ENCODE peak calls at places on chromosomes 12 and 14, in nine cellular contexts. E, G, F, N, D, K, P, U and Z are unnamed samples.

GRCh38 chr12:20289512-20289911 is 78.8 kb upstream of the PDE3A start:
- DNase-seq in U (no peak), P (no peak), E (no peak), D (no peak), N (no peak), K (no peak), F (no peak), G (no peak), Z (no peak)

GRCh38 chr12:7072024-7072423 is 11.5 kb downstream of the C1S start:
- DNase-seq in N (no peak), G (no peak), E (no peak), D (no peak), F (no peak), K (no peak), P (no peak), U (no peak), Z (no peak)

GRCh38 chr12:14982562-14982961 is 9.7 kb downstream of the PDE6H start:
- DNase-seq in F (no peak), K (no peak), D (no peak), N (no peak), G (no peak), E (no peak), U (no peak), P (no peak), Z (no peak)

GRCh38 chr12:109706747-109707469 is 6.7 kb upstream of the FAM222A start:
- DNase-seq in D (no peak), E (no peak), U (no peak), K (no peak), N (peak; percentile 51), G (peak; percentile 68), F (no peak), P (no peak), Z (no peak)

GRCh38 chr12:86290615-86291014 is 34.4 kb upstream of the MGAT4C start:
- DNase-seq in G (no peak), N (no peak), P (peak; percentile 15), E (no peak), U (no peak), K (no peak), D (no peak), F (no peak), Z (no peak)

GRCh38 chr12:107238276-107238675 is 144.9 kb upstream of the CRY1 start:
- DNase-seq in N (no peak), G (no peak), P (peak; percentile 23), E (no peak), F (no peak), K (no peak), D (no peak), U (no peak), Z (peak; percentile 33)

GRCh38 chr12:93937812-93938211 is 210.6 kb upstream of the PLXNC1 start:
- DNase-seq in P (no peak), U (no peak), K (no peak), N (no peak), F (no peak), G (no peak), D (no peak), E (no peak), Z (no peak)

GRCh38 chr12:67096533-67097318 is 172.4 kb upstream of the CAND1 start:
- DNase-seq in E (no peak), N (no peak), D (peak; percentile 3), U (no peak), K (no peak), P (peak; percentile 17), G (no peak), F (no peak), Z (no peak)

GRCh38 chr12:65668981-65669695 is 155.1 kb upstream of the HMGA2 start:
- DNase-seq in P (peak; percentile 42), G (no peak), K (no peak), E (no peak), D (no peak), N (no peak), U (no peak), F (no peak), Z (peak; percentile 47)

GRCh38 chr12:46217686-46218508 is 50.9 kb downstream of the SLC38A1 start:
- DNase-seq in E (no peak), P (no peak), F (no peak), K (peak; percentile 73), N (no peak), U (no peak), G (no peak), D (no peak), Z (no peak)

GRCh38 chr12:52358575-52359350 is 8.5 kb downstream of the KRT85 start:
- DNase-seq in U (peak; percentile 84), F (peak; percentile 82), E (no peak), N (no peak), K (peak; percentile 38), G (no peak), D (no peak), P (no peak), Z (no peak)

GRCh38 chr14:95196268-95196667 is 38.9 kb upstream of the DICER1 start:
- DNase-seq in U (peak; percentile 46), K (peak; percentile 14), F (peak; percentile 68), E (no peak), G (no peak), P (no peak), N (no peak), D (no peak), Z (no peak)

GRCh38 chr14:37150414-37150813 is 22.0 kb downstream of the SLC25A21 start:
- DNase-seq in K (no peak), P (peak; percentile 65), D (no peak), F (peak; percentile 25), N (peak; percentile 56), E (no peak), G (peak; percentile 65), U (no peak), Z (peak; percentile 49)

GRCh38 chr12:65670775-65671174 is 153.5 kb upstream of the HMGA2 start:
- DNase-seq in E (no peak), N (no peak), P (peak; percentile 48), D (no peak), F (no peak), U (no peak), G (no peak), K (no peak), Z (peak; percentile 73)

GRCh38 chr14:23641915-23642588 is 5.9 kb downstream of the DHRS2 start:
- DNase-seq in K (no peak), N (no peak), G (no peak), D (no peak), F (no peak), P (no peak), E (no peak), U (no peak), Z (no peak)

GRCh38 chr12:122875590-122876220 is 20.2 kb downstream of the VPS37B start:
- DNase-seq in G (no peak), N (no peak), K (peak; percentile 50), P (no peak), F (peak; percentile 71), D (no peak), U (no peak), E (no peak), Z (peak; percentile 57)

GRCh38 chr14:73758392-73759182 is 44.4 kb upstream of the PNMA1 start:
- DNase-seq in P (peak; percentile 69), E (peak; percentile 46), D (no peak), K (peak; percentile 88), F (peak; percentile 77), G (peak; percentile 79), U (peak; percentile 49), N (peak; percentile 89), Z (peak; percentile 69)

GRCh38 chr14:96225745-96226151 is 21.1 kb downstream of the BDKRB2 start:
- DNase-seq in D (peak; percentile 26), G (no peak), P (no peak), F (no peak), N (peak; percentile 61), U (no peak), E (no peak), K (no peak), Z (peak; percentile 83)

GRCh38 chr12:110058875-110059615 is 10.7 kb upstream of the C12orf76 start:
- DNase-seq in E (no peak), G (peak; percentile 64), N (no peak), D (no peak), U (no peak), K (no peak), F (no peak), P (no peak), Z (no peak)

GRCh38 chr12:94284046-94284445 is 135.7 kb downstream of the PLXNC1 start:
- DNase-seq in G (no peak), F (no peak), K (no peak), U (no peak), E (no peak), N (no peak), D (no peak), P (no peak), Z (peak; percentile 76)

GRCh38 chr12:2535583-2536187 is 259.1 kb upstream of the FKBP4 start:
- DNase-seq in G (no peak), K (no peak), F (no peak), U (no peak), D (peak; percentile 23), P (peak; percentile 3), N (no peak), E (no peak), Z (peak; percentile 25)

GRCh38 chr12:75478395-75478794 is 2.2 kb upstream of the GLIPR1 start:
- DNase-seq in K (peak; percentile 57), F (peak; percentile 30), G (no peak), E (no peak), D (no peak), U (no peak), P (peak; percentile 46), N (no peak), Z (peak; percentile 27)

GRCh38 chr12:126914170-126914796 is 1352.7 kb upstream of the TMEM132C start:
- DNase-seq in K (no peak), N (peak; percentile 27), G (no peak), F (no peak), D (no peak), E (no peak), U (no peak), P (no peak), Z (no peak)

GRCh38 chr12:103503546-103504480 is 8.0 kb upstream of the C12orf42 start:
- DNase-seq in P (no peak), E (peak; percentile 46), F (no peak), K (peak; percentile 71), U (peak; percentile 25), G (peak; percentile 3), N (peak; percentile 60), D (no peak), Z (no peak)

GRCh38 chr12:31008241-31008711 is 65.4 kb upstream of the DDX11 start:
- DNase-seq in U (no peak), P (no peak), K (no peak), D (no peak), F (no peak), G (peak; percentile 87), N (no peak), E (no peak), Z (peak; percentile 26)

GRCh38 chr12:108173160-108173559 is 44.1 kb downstream of the WSCD2 start:
- DNase-seq in G (no peak), U (no peak), D (no peak), K (no peak), F (no peak), P (no peak), E (no peak), N (no peak), Z (no peak)

GRCh38 chr14:103108749-103109207 is 14.3 kb downstream of the EXOC3L4 start:
- DNase-seq in U (peak; percentile 71), F (peak; percentile 91), E (no peak), N (no peak), P (no peak), D (no peak), G (peak; percentile 21), K (peak; percentile 75), Z (peak; percentile 73)

GRCh38 chr12:6323340-6323994 is 13.0 kb downstream of the PLEKHG6 start:
- DNase-seq in E (no peak), F (peak; percentile 81), P (peak; percentile 95), K (peak; percentile 58), D (peak; percentile 89), U (no peak), G (peak; percentile 10), N (peak; percentile 86), Z (peak; percentile 92)

GRCh38 chr14:25003537-25003936 is 46.4 kb downstream of the STXBP6 start:
- DNase-seq in G (no peak), E (no peak), P (no peak), F (no peak), K (no peak), D (no peak), U (no peak), N (no peak), Z (no peak)